ENCODE peak calls at places on chromosomes 7 and 10, in four cellular contexts. W, L, T and M are unnamed samples.

GRCh38 chr10:34524369-34525091 is 290.6 kb downstream of the PARD3 start:
- DNase-seq in W (no peak), L (peak; percentile 39), T (no peak), M (no peak)

GRCh38 chr10:89555688-89556445 is 20.5 kb upstream of the SLC16A12 start:
- DNase-seq in W (no peak), L (no peak), T (no peak), M (no peak)

GRCh38 chr10:34163075-34163905 is 651.8 kb downstream of the PARD3 start:
- DNase-seq in W (no peak), L (no peak), T (peak; percentile 32), M (no peak)

GRCh38 chr10:6035101-6035834 is 26.9 kb downstream of the IL2RA start:
- DNase-seq in W (no peak), L (no peak), T (no peak), M (no peak)

GRCh38 chr7:143172354-143172753 is 10.9 kb upstream of the TAS2R39 start:
- DNase-seq in W (no peak), L (no peak), T (no peak), M (no peak)

GRCh38 chr10:130160775-130161174 is 24.6 kb downstream of the GLRX3 start:
- DNase-seq in W (no peak), L (no peak), T (no peak), M (no peak)

GRCh38 chr10:29519670-29520069 is 115.1 kb downstream of the SVIL start:
- DNase-seq in W (no peak), L (no peak), T (no peak), M (no peak)

GRCh38 chr10:97778452-97779302 is 6.9 kb upstream of the SFRP5 start:
- DNase-seq in W (no peak), L (no peak), T (no peak), M (no peak)

GRCh38 chr7:27670676-27671075 is 8.0 kb upstream of the HIBADH start:
- DNase-seq in W (no peak), L (no peak), T (no peak), M (no peak)

GRCh38 chr7:148670374-148670773 is 28.3 kb upstream of the CUL1 start:
- DNase-seq in W (no peak), L (no peak), T (no peak), M (no peak)

GRCh38 chr7:51328351-51328801 is 11.8 kb upstream of the COBL start:
- DNase-seq in W (peak; percentile 76), L (no peak), T (no peak), M (no peak)

GRCh38 chr10:27223964-27224363 is 16.6 kb downstream of the ACBD5 start:
- DNase-seq in W (peak; percentile 46), L (no peak), T (no peak), M (no peak)

GRCh38 chr7:128890306-128891109 is 20.0 kb downstream of the KCP start:
- DNase-seq in W (no peak), L (no peak), T (peak; percentile 91), M (no peak)
- TF ChIP-seq FOXK2 in W (no peak), L (no peak), T (no peak), M (no peak)

DNA sequence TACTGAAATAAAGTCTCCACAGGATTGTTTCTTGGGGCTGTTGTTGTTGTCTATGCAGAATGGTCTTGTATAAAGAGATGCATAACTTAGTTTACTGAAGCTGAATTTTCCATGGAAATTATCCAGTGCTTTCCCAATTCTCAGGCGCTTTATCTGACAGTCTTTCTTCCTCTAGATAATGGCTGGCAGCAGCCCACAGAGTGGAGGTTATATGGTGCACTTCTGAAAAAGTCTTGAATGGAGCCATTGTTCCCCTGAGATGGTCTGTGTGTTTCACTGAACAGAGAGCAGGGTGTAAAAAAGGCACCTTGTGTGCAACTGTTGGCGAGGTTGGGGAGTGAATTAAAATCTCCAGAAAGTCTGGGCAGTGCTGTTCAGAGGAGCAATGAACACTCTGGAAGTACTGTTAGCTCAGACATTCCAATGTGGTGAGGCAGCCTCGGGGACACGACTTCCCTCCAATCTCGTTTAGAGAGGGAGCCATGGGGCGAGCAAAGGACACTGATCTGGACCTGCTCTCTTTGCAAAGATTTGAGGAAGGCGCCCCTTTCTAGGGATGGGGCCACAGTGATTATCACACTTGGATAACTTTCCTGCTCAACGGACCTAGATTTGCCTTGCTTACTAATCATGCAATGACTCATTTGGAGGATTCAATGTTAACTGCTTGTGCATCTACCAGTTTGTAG is 2.0 kb upstream of the PLCE1 start:
- DNase-seq in W (peak; percentile 57), L (no peak), T (no peak), M (peak; percentile 47)
- TF ChIP-seq SP1 in W (no peak), L (no peak), T (no peak), M (no peak)

DNA sequence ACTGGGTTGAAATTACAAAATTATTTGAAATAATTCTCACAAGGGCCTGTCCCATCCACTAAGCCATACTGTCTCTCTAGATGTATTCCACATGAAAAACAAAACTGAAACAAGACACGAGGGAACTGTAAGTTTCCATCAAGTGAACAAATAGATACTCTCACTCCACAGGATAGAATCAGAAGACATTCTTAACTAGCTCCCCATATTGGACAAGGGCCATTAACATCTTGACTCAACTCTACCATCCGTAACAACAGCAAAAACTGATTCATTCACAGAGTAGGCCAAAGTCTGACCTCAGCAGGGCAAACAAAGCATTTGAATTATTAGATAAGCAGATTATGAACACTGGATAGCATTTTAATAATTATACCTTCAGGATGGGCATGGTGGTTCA is 29.1 kb downstream of the UBE2H start:
- DNase-seq in W (no peak), L (peak; percentile 39), T (no peak), M (no peak)
- TF ChIP-seq FOXK2 in W (no peak), L (no peak), T (no peak), M (no peak)

DNA sequence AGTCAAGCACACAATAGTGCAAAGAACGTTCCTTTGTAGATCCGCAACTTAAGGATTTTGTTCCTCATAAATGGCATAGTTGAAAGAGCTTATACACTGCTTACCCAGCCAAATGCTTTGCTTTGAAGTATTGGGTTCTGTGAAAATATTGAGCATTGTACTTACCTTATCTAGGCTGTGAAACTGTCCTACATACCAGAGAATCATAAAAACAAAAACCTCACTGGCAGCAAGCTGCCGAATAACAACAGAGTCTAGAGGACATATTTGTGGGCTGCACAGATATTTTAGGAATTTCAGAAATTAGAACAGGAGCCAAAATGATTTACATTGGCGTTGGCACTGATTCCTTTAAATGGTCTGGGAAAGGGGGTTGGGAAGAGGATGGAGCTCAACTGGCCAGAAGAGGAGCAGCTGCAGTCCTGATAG is 174.8 kb downstream of the RTKN2 start:
- DNase-seq in W (peak; percentile 98), L (no peak), T (no peak), M (no peak)
- TF ChIP-seq SP1 in W (no peak), L (no peak), T (no peak), M (no peak)

DNA sequence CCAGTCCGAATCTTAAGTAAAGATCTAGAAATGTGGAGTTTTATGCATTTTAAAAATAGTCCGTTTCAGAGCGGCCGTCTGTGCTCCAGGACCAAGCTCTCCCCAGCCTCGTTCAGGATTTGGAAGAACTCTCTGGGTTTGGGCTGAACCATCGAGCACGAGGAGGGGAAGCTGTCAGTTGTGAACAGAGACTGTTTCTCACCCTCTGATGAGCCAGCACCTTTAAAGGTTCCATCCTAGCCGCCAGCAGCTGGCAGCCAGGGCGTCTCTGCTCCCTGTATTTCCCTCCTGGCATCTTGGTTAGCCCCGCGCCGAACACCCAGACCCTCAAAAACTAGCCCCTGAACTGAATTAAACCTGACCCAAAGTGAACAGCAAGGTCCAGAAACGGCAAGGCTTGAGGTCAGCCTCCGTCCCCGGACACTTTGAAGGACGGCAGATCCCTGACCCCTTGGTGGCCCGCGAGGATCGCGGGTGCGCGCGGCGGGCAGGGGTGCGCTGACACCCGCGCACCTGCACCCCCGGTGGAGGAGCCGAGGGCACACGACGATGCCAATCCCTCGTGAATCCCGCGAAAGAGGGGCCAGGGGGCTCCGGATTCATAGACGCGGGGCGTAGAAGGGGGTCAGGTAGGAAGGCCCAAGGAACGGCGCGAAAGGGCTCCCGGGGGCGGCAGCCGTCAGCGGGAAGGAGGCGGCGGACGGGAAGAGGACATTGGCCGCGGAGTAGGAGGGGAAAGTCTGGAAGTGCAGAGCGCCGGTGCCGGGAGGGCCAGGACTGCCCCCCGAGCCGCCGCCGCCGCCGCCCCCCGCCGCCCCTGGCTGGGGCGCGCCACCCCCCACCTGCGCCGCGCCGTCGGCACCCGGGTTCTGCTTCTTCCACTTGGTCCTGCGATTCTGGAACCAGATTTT is 2.8 kb downstream of the NKX1-2 start:
- DNase-seq in W (no peak), L (no peak), T (no peak), M (no peak)
- TF ChIP-seq FOXK2 in W (no peak), L (no peak), T (no peak), M (no peak)

DNA sequence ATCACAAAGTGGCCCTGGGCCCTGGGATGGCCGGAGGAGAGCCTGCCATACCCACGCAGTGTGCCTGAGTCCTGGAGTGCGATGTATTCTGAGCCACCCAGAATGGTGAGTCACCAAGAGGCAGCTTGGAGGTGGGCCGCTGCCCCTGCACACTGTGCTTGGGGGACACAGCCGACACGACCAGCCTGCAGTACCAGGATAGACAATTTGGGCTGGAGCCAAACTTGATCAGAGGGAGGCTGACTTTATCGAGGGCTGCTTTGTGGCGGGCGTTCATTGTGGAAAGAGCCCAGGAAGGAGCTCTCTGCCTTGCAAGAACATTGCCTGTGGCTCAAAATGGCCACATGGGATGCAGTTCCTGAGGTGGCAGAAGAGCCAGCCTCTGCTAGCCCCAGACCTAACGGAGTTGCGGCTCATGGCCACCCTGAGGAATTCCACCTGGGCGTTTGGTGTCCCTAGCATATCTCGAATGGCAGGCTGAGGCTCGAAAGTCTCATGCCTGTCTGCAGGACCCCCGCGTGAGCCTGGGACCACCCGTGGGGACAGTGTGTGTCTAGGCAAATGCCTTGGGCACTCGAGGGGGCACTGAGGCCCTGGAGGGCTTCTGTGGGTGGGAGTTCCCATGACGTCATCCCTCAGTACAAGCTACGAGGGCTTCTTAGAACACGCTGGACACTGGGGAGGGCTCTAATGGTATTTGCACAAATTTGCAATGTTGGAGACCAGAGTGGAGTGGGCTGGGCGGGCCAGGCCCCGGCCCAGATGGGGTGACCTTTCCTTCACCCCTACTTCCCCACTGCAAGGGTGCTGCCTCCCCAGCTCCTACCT is 79.7 kb downstream of the LHPP start:
- DNase-seq in W (no peak), L (no peak), T (peak; percentile 30), M (no peak)
- TF ChIP-seq SP1 in W (no peak), L (no peak), T (no peak), M (no peak)

GRCh38 chr7:20302866-20303265 is 27.8 kb upstream of the ITGB8 start:
- DNase-seq in W (no peak), L (no peak), T (no peak), M (no peak)

GRCh38 chr7:20298486-20298901 is 32.2 kb upstream of the ITGB8 start:
- DNase-seq in W (no peak), L (peak; percentile 60), T (no peak), M (no peak)

GRCh38 chr7:20299647-20300312 is 30.9 kb upstream of the ITGB8 start:
- DNase-seq in W (no peak), L (peak; percentile 83), T (no peak), M (no peak)

GRCh38 chr7:20299145-20299544 is 31.6 kb upstream of the ITGB8 start:
- DNase-seq in W (no peak), L (no peak), T (no peak), M (no peak)

DNA sequence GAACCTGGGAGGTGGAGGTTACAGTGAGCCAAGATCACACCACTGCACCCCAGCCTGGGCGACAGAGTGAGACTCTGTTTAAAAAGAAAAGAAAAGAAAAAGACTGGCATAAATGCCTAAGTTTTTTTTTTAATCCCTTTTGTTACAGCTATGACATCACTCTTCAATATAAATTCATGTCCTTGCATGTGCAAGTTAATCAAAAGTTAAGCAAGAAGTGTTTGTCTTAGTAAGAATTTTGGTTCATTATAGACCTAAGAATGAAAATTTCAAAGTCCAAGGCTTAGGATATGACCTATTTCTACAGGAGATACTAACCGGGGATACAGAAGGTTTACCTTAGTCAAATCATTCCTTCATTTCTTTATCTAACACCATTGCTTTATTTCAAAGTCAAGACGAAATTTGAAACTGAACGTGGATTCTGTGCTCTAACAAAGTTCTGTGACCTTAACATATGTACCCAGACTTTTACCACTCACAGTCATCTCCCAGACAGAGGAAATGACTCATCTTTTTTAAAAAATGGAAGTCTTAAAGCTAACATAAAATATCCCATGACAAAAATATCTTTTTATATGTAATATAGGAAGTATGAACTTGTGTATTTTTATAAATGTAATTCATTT is 29.3 kb upstream of the ITGB8 start:
- DNase-seq in W (no peak), L (no peak), T (no peak), M (no peak)
- TF ChIP-seq FOXK2 in W (no peak), L (no peak), T (no peak), M (no peak)